ENCODE peak calls at places on chromosome 7, in seven cellular contexts. One of them, this sample, is unnamed.

GRCh38 chr7:54678763-54679396 is 80.1 kb downstream of the SEC61G start:
- DNase-seq in HepG2: no peak
- DNase-seq in OCI-LY7: no peak
- DNase-seq in neuronal stem cell: no peak
- DNase-seq in keratinocyte: no peak
- DNase-seq in HCT116: no peak
- DNase-seq in IMR-90: no peak
- DNase-seq in this sample: no peak

GRCh38 chr7:93043393-93043985 is 74.3 kb downstream of the SAMD9 start:
- DNase-seq in OCI-LY7: no peak
- DNase-seq in HCT116: peak; percentile 32
- DNase-seq in keratinocyte: peak; percentile 94
- DNase-seq in neuronal stem cell: peak; percentile 53
- DNase-seq in IMR-90: peak; percentile 96
- DNase-seq in HepG2: no peak
- DNase-seq in this sample: peak; percentile 96

GRCh38 chr7:124072603-124073324 is 39.9 kb upstream of the TMEM229A start:
- DNase-seq in HepG2: peak; percentile 6
- DNase-seq in neuronal stem cell: no peak
- DNase-seq in OCI-LY7: no peak
- DNase-seq in IMR-90: peak; percentile 90
- DNase-seq in HCT116: no peak
- DNase-seq in keratinocyte: no peak
- DNase-seq in this sample: no peak

GRCh38 chr7:682810-683209 is 43.7 kb upstream of the DNAAF5 start:
- DNase-seq in IMR-90: no peak
- DNase-seq in HCT116: no peak
- DNase-seq in neuronal stem cell: no peak
- DNase-seq in keratinocyte: no peak
- DNase-seq in HepG2: no peak
- DNase-seq in OCI-LY7: no peak
- DNase-seq in this sample: no peak

GRCh38 chr7:82559203-82559805 is 115.7 kb upstream of the CACNA2D1 start:
- DNase-seq in OCI-LY7: no peak
- DNase-seq in keratinocyte: no peak
- DNase-seq in neuronal stem cell: peak; percentile 35
- DNase-seq in HepG2: no peak
- DNase-seq in IMR-90: no peak
- DNase-seq in HCT116: no peak
- DNase-seq in this sample: no peak

GRCh38 chr7:153396475-153396874 is 636.9 kb downstream of the ACTR3B start:
- DNase-seq in neuronal stem cell: no peak
- DNase-seq in IMR-90: no peak
- DNase-seq in keratinocyte: no peak
- DNase-seq in HCT116: no peak
- DNase-seq in HepG2: no peak
- DNase-seq in OCI-LY7: no peak
- DNase-seq in this sample: no peak

GRCh38 chr7:64098-64521 is 128.3 kb upstream of the FAM20C start:
- DNase-seq in neuronal stem cell: peak; percentile 33
- DNase-seq in HepG2: peak; percentile 18
- DNase-seq in keratinocyte: no peak
- DNase-seq in IMR-90: peak; percentile 74
- DNase-seq in OCI-LY7: peak; percentile 22
- DNase-seq in HCT116: peak; percentile 21
- DNase-seq in this sample: peak; percentile 92

GRCh38 chr7:6545398-6546126 is 5.7 kb downstream of the GRID2IP start:
- DNase-seq in HCT116: no peak
- DNase-seq in HepG2: no peak
- DNase-seq in keratinocyte: no peak
- DNase-seq in neuronal stem cell: no peak
- DNase-seq in OCI-LY7: no peak
- DNase-seq in IMR-90: no peak
- DNase-seq in this sample: no peak

GRCh38 chr7:157701395-157701794 is 364.6 kb downstream of the DNAJB6 start:
- DNase-seq in IMR-90: no peak
- DNase-seq in neuronal stem cell: no peak
- DNase-seq in OCI-LY7: no peak
- DNase-seq in HCT116: no peak
- DNase-seq in HepG2: no peak
- DNase-seq in keratinocyte: no peak
- DNase-seq in this sample: no peak

GRCh38 chr7:104779888-104780287 is 234.1 kb upstream of the KMT2E start:
- DNase-seq in neuronal stem cell: no peak
- DNase-seq in keratinocyte: no peak
- DNase-seq in OCI-LY7: no peak
- DNase-seq in IMR-90: no peak
- DNase-seq in HepG2: no peak
- DNase-seq in HCT116: no peak
- DNase-seq in this sample: no peak

GRCh38 chr7:129332354-129333056 is 101.7 kb upstream of the STRIP2 start:
- DNase-seq in HepG2: no peak
- DNase-seq in OCI-LY7: no peak
- DNase-seq in HCT116: no peak
- DNase-seq in neuronal stem cell: no peak
- DNase-seq in keratinocyte: no peak
- DNase-seq in IMR-90: peak; percentile 93
- DNase-seq in this sample: peak; percentile 35

GRCh38 chr7:133023370-133024075 is 58.4 kb downstream of the CHCHD3 start:
- DNase-seq in HepG2: no peak
- DNase-seq in neuronal stem cell: no peak
- DNase-seq in HCT116: no peak
- DNase-seq in IMR-90: no peak
- DNase-seq in OCI-LY7: no peak
- DNase-seq in keratinocyte: no peak
- DNase-seq in this sample: no peak

GRCh38 chr7:51071427-51071826 is 245.2 kb downstream of the COBL start:
- DNase-seq in keratinocyte: no peak
- DNase-seq in HepG2: no peak
- DNase-seq in neuronal stem cell: no peak
- DNase-seq in IMR-90: no peak
- DNase-seq in OCI-LY7: no peak
- DNase-seq in HCT116: no peak
- DNase-seq in this sample: no peak

GRCh38 chr7:50362712-50363282 is 58.3 kb downstream of the IKZF1 start:
- DNase-seq in neuronal stem cell: no peak
- DNase-seq in OCI-LY7: peak; percentile 28
- DNase-seq in keratinocyte: no peak
- DNase-seq in IMR-90: no peak
- DNase-seq in HCT116: no peak
- DNase-seq in HepG2: no peak
- DNase-seq in this sample: no peak

GRCh38 chr7:20561908-20562307 is 53.6 kb upstream of the ABCB5 start:
- DNase-seq in HepG2: no peak
- DNase-seq in neuronal stem cell: no peak
- DNase-seq in OCI-LY7: no peak
- DNase-seq in keratinocyte: no peak
- DNase-seq in HCT116: no peak
- DNase-seq in IMR-90: no peak
- DNase-seq in this sample: peak; percentile 3

GRCh38 chr7:104960741-104961479 is 53.1 kb upstream of the KMT2E start:
- DNase-seq in HepG2: no peak
- DNase-seq in HCT116: no peak
- DNase-seq in IMR-90: no peak
- DNase-seq in keratinocyte: no peak
- DNase-seq in OCI-LY7: peak; percentile 42
- DNase-seq in neuronal stem cell: no peak
- DNase-seq in this sample: peak; percentile 46

GRCh38 chr7:112444505-112444904 is 5.8 kb upstream of the IFRD1 start:
- DNase-seq in IMR-90: no peak
- DNase-seq in HCT116: no peak
- DNase-seq in neuronal stem cell: no peak
- DNase-seq in OCI-LY7: no peak
- DNase-seq in keratinocyte: no peak
- DNase-seq in HepG2: no peak
- DNase-seq in this sample: no peak

GRCh38 chr7:158683541-158683940 is 21.1 kb downstream of the NCAPG2 start:
- DNase-seq in keratinocyte: no peak
- DNase-seq in HCT116: no peak
- DNase-seq in HepG2: peak; percentile 16
- DNase-seq in IMR-90: peak; percentile 26
- DNase-seq in neuronal stem cell: no peak
- DNase-seq in OCI-LY7: no peak
- DNase-seq in this sample: no peak

GRCh38 chr7:22787936-22788335 is 34.7 kb downstream of the TOMM7 start:
- DNase-seq in keratinocyte: no peak
- DNase-seq in HCT116: no peak
- DNase-seq in neuronal stem cell: no peak
- DNase-seq in OCI-LY7: no peak
- DNase-seq in IMR-90: peak; percentile 17
- DNase-seq in HepG2: no peak
- DNase-seq in this sample: no peak

GRCh38 chr7:151081170-151082101 is 827 bp upstream of the FASTK start:
- DNase-seq in IMR-90: no peak
- DNase-seq in keratinocyte: no peak
- DNase-seq in neuronal stem cell: no peak
- DNase-seq in HepG2: no peak
- DNase-seq in OCI-LY7: no peak
- DNase-seq in HCT116: no peak
- DNase-seq in this sample: peak; percentile 94

GRCh38 chr7:100711369-100711768 is 5.4 kb downstream of the POP7 start:
- DNase-seq in keratinocyte: no peak
- DNase-seq in IMR-90: no peak
- DNase-seq in HepG2: no peak
- DNase-seq in neuronal stem cell: no peak
- DNase-seq in HCT116: no peak
- DNase-seq in OCI-LY7: no peak
- DNase-seq in this sample: peak; percentile 76
- H3K27ac ChIP-seq in keratinocyte: no peak overlapping the region
- H3K27ac ChIP-seq in IMR-90: no peak overlapping the region
- H3K27ac ChIP-seq in HepG2: no peak overlapping the region
- H3K27ac ChIP-seq in neuronal stem cell: no peak overlapping the region
- H3K27ac ChIP-seq in HCT116: no peak overlapping the region
- H3K27ac ChIP-seq in OCI-LY7: no peak overlapping the region
- H3K27ac ChIP-seq in this sample: no peak overlapping the region

DNA sequence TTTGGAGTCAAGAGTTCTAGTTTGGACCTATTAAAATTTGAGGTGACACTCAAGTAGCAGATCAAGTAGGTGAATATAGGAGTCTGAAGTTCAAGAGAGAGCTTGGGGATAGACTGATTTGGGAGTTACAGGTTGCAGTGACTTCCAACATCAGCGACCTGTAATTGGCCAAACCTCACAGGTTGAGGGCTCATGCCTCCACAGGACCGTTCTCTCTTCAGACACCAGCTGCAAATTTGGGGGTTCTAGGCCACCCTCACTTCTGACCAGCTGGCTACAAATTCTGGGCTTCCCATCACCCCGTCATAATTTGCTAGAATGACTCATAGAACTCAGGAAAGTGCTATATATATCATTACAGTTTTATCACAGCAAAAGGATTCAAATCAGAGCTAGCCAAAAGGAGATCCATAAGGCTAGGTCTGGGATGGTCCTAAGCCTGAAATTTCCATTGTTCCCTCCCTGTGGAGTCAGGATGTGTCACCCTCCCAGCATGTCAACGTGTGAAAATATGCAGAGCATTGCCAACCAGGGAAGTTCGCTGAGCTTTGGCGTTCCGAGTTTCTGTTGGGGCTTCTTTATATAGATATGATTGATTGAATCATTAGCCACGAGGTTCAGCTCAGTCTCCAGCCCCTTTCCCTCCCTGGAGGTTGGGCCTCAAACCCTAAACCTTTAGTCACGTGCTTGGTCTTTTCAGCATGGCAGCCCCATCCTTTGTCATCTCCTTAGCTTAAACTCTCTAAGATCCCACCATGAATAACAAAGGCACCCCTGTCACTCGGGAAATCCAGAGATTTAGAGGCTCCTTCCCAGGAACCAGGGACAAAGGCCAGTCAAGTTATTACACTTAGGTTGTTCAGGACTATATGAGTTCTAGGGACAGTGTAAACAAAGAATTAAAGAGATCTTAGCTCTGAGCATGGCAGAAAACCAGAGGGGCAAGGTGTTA is 20.7 kb upstream of the ZNF212 start:
- DNase-seq in OCI-LY7: no peak
- DNase-seq in IMR-90: no peak
- DNase-seq in neuronal stem cell: no peak
- DNase-seq in HepG2: no peak
- DNase-seq in HCT116: no peak
- DNase-seq in keratinocyte: no peak
- DNase-seq in this sample: peak; percentile 94
- H3K36me3 ChIP-seq in OCI-LY7: peaks cover 61% of the 10 kb centered on the region
- H3K36me3 ChIP-seq in IMR-90: peaks cover 60% of the 10 kb centered on the region
- H3K36me3 ChIP-seq in neuronal stem cell: peaks cover 86% of the 10 kb centered on the region
- H3K36me3 ChIP-seq in HepG2: peaks cover 19% of the 10 kb centered on the region
- H3K36me3 ChIP-seq in HCT116: peaks cover 28% of the 10 kb centered on the region
- H3K36me3 ChIP-seq in keratinocyte: peaks cover 42% of the 10 kb centered on the region
- H3K36me3 ChIP-seq in this sample: peaks cover 37% of the 10 kb centered on the region

GRCh38 chr7:138519061-138519798 is 59.2 kb downstream of the TRIM24 start:
- DNase-seq in keratinocyte: no peak
- DNase-seq in HCT116: no peak
- DNase-seq in IMR-90: no peak
- DNase-seq in neuronal stem cell: no peak
- DNase-seq in OCI-LY7: no peak
- DNase-seq in HepG2: no peak
- DNase-seq in this sample: no peak

GRCh38 chr7:138521837-138522461 is 61.9 kb downstream of the TRIM24 start:
- DNase-seq in OCI-LY7: no peak
- DNase-seq in HepG2: no peak
- DNase-seq in keratinocyte: no peak
- DNase-seq in neuronal stem cell: no peak
- DNase-seq in HCT116: no peak
- DNase-seq in IMR-90: no peak
- DNase-seq in this sample: no peak

GRCh38 chr7:138525757-138526156 is 65.7 kb downstream of the TRIM24 start:
- DNase-seq in neuronal stem cell: no peak
- DNase-seq in keratinocyte: no peak
- DNase-seq in OCI-LY7: no peak
- DNase-seq in HCT116: no peak
- DNase-seq in HepG2: no peak
- DNase-seq in IMR-90: no peak
- DNase-seq in this sample: no peak

GRCh38 chr7:138524259-138524658 is 64.2 kb downstream of the TRIM24 start:
- DNase-seq in IMR-90: no peak
- DNase-seq in neuronal stem cell: no peak
- DNase-seq in keratinocyte: no peak
- DNase-seq in HCT116: no peak
- DNase-seq in HepG2: no peak
- DNase-seq in OCI-LY7: no peak
- DNase-seq in this sample: no peak

DNA sequence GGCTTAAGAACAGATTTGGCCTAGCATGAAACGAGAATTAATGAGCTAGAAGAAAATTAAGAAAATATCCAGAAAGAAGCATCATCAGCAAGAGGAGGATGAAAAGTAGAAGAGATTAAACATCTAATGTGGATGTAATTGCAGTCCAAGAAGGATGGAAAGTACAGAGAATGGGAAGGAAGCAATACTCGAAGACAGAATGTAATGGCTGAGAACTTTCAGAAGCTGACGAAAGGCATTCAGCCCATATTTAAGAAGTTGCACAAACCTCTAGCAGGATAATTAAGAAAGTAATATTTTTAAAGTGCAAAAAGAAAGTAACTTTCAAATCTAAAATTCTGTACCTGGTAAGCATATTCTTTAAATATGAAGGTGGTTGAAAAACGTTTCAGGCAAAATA is 60.7 kb downstream of the TRIM24 start:
- DNase-seq in OCI-LY7: no peak
- DNase-seq in HepG2: no peak
- DNase-seq in IMR-90: no peak
- DNase-seq in neuronal stem cell: no peak
- DNase-seq in keratinocyte: no peak
- DNase-seq in HCT116: no peak
- DNase-seq in this sample: no peak
- H2AFZ ChIP-seq in OCI-LY7: no peak overlapping the region
- H2AFZ ChIP-seq in HepG2: no peak overlapping the region
- H2AFZ ChIP-seq in IMR-90: no peak overlapping the region
- H2AFZ ChIP-seq in neuronal stem cell: no peak overlapping the region
- H2AFZ ChIP-seq in keratinocyte: no peak overlapping the region
- H2AFZ ChIP-seq in HCT116: no peak overlapping the region
- H2AFZ ChIP-seq in this sample: no peak overlapping the region

GRCh38 chr7:40983106-40983505 is 719.8 kb downstream of the INHBA start:
- DNase-seq in HCT116: no peak
- DNase-seq in HepG2: no peak
- DNase-seq in neuronal stem cell: no peak
- DNase-seq in keratinocyte: no peak
- DNase-seq in OCI-LY7: no peak
- DNase-seq in IMR-90: no peak
- DNase-seq in this sample: no peak
- H3K27ac ChIP-seq in HCT116: no peak overlapping the region
- H3K27ac ChIP-seq in HepG2: no peak overlapping the region
- H3K27ac ChIP-seq in neuronal stem cell: no peak overlapping the region
- H3K27ac ChIP-seq in keratinocyte: no peak overlapping the region
- H3K27ac ChIP-seq in OCI-LY7: no peak overlapping the region
- H3K27ac ChIP-seq in IMR-90: no peak overlapping the region
- H3K27ac ChIP-seq in this sample: no peak overlapping the region